ENCODE peak calls at places on chromosomes 12 and 14, in six cellular contexts. G is ovary, M is H9, K is glutamatergic neuron, B is prostate gland, X is fibroblast of the aortic adventitia. A is an unnamed sample.

GRCh38 chr14:101372494-101372813 is 188.8 kb upstream of the DIO3 start:
- DNase-seq in X (no peak), G (no peak), B (no peak), K (no peak), M (no peak), A (no peak)

GRCh38 chr12:124684971-124685688 is 117.7 kb upstream of the NCOR2 start:
- DNase-seq in G (peak), K (no peak), B (peak), M (no peak), X (peak), A (peak)

GRCh38 chr14:55129086-55129427 is at the start of gene LGALS3:
- DNase-seq in B (peak), M (peak), X (peak), G (peak), K (peak), A (peak)

GRCh38 chr14:73738518-73739173 is 24.5 kb upstream of the PNMA1 start:
- DNase-seq in M (peak), G (no peak), B (no peak), X (no peak), K (no peak), A (no peak)

GRCh38 chr12:109428038-109428629 is 49.0 kb downstream of the KCTD10 start:
- DNase-seq in B (peak), M (peak), X (peak), G (peak), K (peak), A (peak)

GRCh38 chr12:108332791-108333382 is 6.2 kb downstream of the CMKLR1 start:
- DNase-seq in X (no peak), B (no peak), K (no peak), G (no peak), M (no peak), A (no peak)

GRCh38 chr14:51323492-51323891 is 83.4 kb downstream of the TMX1 start:
- DNase-seq in K (no peak), B (no peak), G (no peak), M (no peak), X (no peak), A (no peak)

GRCh38 chr12:87816186-87816585 is 213.0 kb downstream of the C12orf50 start:
- DNase-seq in B (no peak), M (no peak), X (peak), G (no peak), K (no peak), A (peak)

GRCh38 chr14:59278111-59278510 is 89.6 kb downstream of the DAAM1 start:
- DNase-seq in G (no peak), M (no peak), K (no peak), B (no peak), X (peak), A (peak)

GRCh38 chr14:87745507-87746118 is 247.4 kb downstream of the GALC start:
- DNase-seq in K (peak), M (peak), X (peak), B (no peak), G (no peak), A (peak)

GRCh38 chr12:22101749-22102243 is 55.8 kb downstream of the CMAS start:
- DNase-seq in M (no peak), B (no peak), X (peak), K (no peak), G (no peak), A (peak)

GRCh38 chr14:90649096-90649495 is 167.1 kb downstream of the TTC7B start:
- DNase-seq in G (no peak), K (no peak), X (peak), B (no peak), M (no peak), A (peak)

GRCh38 chr14:69378274-69378673 is 19.8 kb downstream of the ERH start:
- DNase-seq in X (no peak), B (no peak), K (no peak), G (no peak), M (no peak), A (no peak)

GRCh38 chr14:79721399-79722084 is 489.8 kb downstream of the DIO2 start:
- DNase-seq in B (no peak), G (no peak), K (no peak), X (no peak), M (no peak), A (no peak)

DNA sequence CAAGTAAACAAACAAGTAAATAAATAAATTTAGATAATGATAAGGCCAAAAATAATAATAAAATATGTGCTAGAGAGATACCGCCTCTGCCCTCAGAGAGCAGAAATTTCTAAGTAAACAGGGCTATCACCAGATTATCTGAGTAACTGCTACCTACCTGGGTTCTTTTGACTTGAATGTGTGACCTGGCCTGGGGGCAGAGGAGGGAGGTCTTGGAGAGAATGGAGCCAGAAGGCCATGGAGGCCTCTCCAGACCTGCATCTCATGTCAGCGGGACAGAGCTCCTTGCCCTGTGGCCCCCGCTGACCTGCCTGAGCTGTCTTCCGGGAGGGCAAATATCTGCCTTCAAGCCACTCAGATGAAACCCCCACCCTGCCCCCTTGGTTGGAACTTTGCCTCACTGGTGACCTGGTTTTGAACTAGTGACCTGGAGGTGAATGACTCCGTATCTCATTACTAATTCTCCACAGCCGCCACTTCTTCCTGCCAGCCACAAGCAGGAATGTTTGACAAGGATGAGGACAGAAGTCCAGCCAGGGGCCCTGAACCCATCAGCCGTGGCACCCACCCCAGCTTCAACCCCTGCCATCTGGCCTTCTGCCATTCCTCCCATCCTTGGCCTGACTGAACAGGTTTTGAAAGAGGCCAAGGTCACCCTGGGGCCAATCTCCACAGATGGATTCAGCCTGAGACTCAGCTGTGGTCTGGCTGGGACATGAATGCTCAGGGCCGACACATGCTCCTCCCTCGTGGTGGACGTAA is 86.8 kb upstream of the PARP11 start:
- DNase-seq in B (no peak), X (no peak), M (no peak), G (no peak), K (no peak), A (no peak)
- TF ChIP-seq CTCF in B (no peak), X (no peak), M (no peak), G (no peak), K (no peak), A (no peak)

DNA sequence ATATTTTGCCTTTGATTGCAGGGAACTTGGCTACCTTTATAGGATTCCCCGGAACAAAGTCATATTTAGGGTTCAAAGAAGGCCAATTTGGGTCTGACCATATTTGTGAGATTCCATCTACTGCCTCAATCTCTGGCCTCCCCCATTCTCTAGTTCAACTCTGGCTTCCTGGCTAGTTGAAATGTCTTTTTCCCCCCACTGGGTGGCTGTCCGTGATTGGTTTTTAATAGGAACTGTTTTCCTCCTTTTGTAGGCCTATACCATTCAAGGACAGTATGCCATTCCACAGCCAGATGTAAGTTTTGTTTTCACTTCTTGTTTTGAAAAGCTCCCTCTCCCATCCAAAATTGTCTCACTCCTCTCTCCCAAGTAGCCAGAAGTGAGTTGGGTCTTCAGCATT is 13.8 kb downstream of the PCBP2 start:
- DNase-seq in X (no peak), M (no peak), K (no peak), B (no peak), G (no peak), A (no peak)
- TF ChIP-seq CTCF in X (peak), M (peak), K (no peak), B (no peak), G (no peak), A (no peak)

GRCh38 chr12:59372971-59373370 is 222.9 kb upstream of the SLC16A7 start:
- DNase-seq in G (no peak), B (no peak), X (peak), M (peak), K (peak), A (peak)
- TF ChIP-seq CTCF in G (no peak), B (no peak), X (peak), M (peak), K (no peak), A (peak)

DNA sequence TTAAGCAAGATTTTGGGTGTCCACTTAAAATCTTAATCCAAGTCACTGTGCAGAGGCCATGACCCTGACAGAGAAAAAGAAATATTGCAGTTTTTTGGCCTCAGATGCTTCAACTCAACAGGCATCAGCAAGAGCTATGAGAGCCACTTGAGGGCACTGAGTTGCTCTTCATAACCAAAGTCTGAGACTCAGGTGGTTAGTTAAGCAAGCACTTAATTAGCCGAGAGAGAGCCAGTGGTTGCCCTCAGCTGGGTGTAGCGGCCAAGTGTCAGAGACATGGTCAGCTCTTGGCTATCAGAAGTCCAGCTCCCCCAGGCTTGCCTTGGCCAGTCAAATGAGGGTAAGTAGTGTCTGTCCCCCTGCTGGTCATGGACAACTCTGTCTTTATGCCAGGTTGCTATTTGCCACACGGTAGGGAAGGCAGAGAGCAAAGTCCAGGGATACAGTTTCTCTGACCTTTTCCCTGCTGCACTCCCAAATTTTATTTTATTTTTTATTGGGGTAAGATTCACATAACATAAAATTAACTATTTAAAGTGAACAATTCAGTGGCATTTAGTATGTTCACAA is 9.0 kb upstream of the KRT71 start:
- DNase-seq in K (no peak), G (no peak), M (peak), B (no peak), X (no peak), A (no peak)
- TF ChIP-seq CTCF in K (peak), G (no peak), M (peak), B (no peak), X (peak), A (peak)

GRCh38 chr14:102779574-102780315 is 2.5 kb downstream of the TRAF3 start:
- DNase-seq in X (peak), B (no peak), G (no peak), K (no peak), M (no peak), A (peak)
- TF ChIP-seq CTCF in X (no peak), B (no peak), G (no peak), K (no peak), M (no peak), A (no peak)

GRCh38 chr14:93654599-93654998 is 133.7 kb downstream of the PRIMA1 start:
- DNase-seq in K (no peak), B (no peak), M (no peak), X (no peak), G (no peak), A (no peak)

GRCh38 chr14:93643676-93644075 is 144.6 kb downstream of the PRIMA1 start:
- DNase-seq in M (no peak), B (no peak), X (no peak), K (no peak), G (no peak), A (no peak)

GRCh38 chr14:93643127-93643526 is 145.2 kb downstream of the PRIMA1 start:
- DNase-seq in B (no peak), K (no peak), M (no peak), X (no peak), G (no peak), A (no peak)

DNA sequence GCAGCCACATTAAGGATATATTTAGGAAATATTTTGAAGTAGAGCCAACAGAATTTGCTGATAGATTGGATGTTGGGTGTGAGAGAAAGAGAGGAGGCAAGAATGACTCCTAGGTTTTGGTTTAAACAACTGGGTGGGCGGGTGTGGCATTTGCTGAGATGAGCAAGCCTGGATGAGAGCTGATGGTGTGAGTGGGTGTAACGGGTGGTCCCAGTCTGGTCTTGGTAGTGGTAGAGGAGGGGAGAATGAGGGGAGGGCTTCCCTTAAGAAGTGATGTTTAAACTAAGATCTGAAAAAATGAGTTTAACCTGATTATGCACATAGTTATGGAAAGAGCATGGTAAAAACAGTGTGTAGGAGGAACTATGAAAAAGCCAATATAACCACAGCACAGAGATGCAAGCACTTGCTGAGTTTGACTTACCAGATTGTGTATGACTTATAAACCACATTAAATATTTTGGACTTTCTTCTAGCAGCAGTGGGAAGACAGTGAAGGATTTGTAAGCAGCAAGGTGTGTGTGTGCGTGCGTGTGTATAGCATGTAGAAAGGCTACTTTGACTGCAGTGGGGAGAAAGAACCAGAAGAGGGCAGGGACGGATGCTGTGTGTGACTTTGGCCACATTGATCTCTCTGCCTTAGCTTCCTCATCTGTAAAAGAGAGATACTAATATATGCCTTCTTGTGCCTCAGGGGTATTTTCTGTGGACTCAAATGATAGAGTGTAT is 139.7 kb downstream of the PRIMA1 start:
- DNase-seq in B (no peak), X (peak), G (no peak), K (no peak), M (peak), A (no peak)
- TF ChIP-seq CTCF in B (no peak), X (no peak), G (no peak), K (peak), M (peak), A (no peak)

GRCh38 chr12:54662028-54662427 is 13.9 kb upstream of the DCD start:
- DNase-seq in K (no peak), G (no peak), M (no peak), X (no peak), B (no peak), A (no peak)

GRCh38 chr12:54660320-54660962 is 12.3 kb upstream of the DCD start:
- DNase-seq in M (no peak), X (no peak), G (no peak), B (no peak), K (no peak), A (no peak)

GRCh38 chr12:54657048-54657696 is 9.0 kb upstream of the DCD start:
- DNase-seq in G (no peak), B (no peak), M (no peak), X (no peak), K (no peak), A (no peak)

GRCh38 chr12:54661048-54661447 is 12.9 kb upstream of the DCD start:
- DNase-seq in G (no peak), M (no peak), K (no peak), B (no peak), X (no peak), A (no peak)

GRCh38 chr12:54658306-54659264 is 10.4 kb upstream of the DCD start:
- DNase-seq in M (peak), K (peak), X (peak), B (no peak), G (no peak), A (peak)
- TF ChIP-seq CTCF in M (peak), K (peak), X (peak), B (no peak), G (no peak), A (peak)